ENCODE peak calls at places on chromosomes 6 and 20, in four cellular contexts. Y, T, I and B are unnamed samples.

GRCh38 chr6:143536461-143536865 is 24.9 kb upstream of the FUCA2 start:
- DNase-seq in Y (no peak), T (peak), I (peak), B (no peak)

GRCh38 chr20:57103146-57103800 is 163.2 kb downstream of the BMP7 start:
- DNase-seq in Y (no peak), T (no peak), I (no peak), B (no peak)

GRCh38 chr20:20712004-20712473 is 405 bp downstream of the RALGAPA2 start:
- DNase-seq in Y (no peak), T (no peak), I (peak), B (no peak)

GRCh38 chr6:40171343-40171742 is 237.1 kb upstream of the MOCS1 start:
- DNase-seq in Y (no peak), T (no peak), I (no peak), B (no peak)

GRCh38 chr6:161481786-161482516 is 208.1 kb upstream of the AGPAT4 start:
- DNase-seq in Y (no peak), T (no peak), I (no peak), B (no peak)

GRCh38 chr20:651713-652610 is 1.0 kb downstream of the SRXN1 start:
- DNase-seq in Y (no peak), T (no peak), I (peak), B (no peak)

GRCh38 chr6:102793752-102794151 is 1400.2 kb downstream of the GRIK2 start:
- DNase-seq in Y (no peak), T (no peak), I (no peak), B (no peak)

GRCh38 chr20:40941023-40941655 is 87.5 kb upstream of the TOP1 start:
- DNase-seq in Y (no peak), T (no peak), I (no peak), B (no peak)

GRCh38 chr20:208937-209566 is 18.0 kb upstream of the DEFB129 start:
- DNase-seq in Y (no peak), T (no peak), I (peak), B (peak)

GRCh38 chr20:7950387-7950786 is 10.1 kb upstream of the HAO1 start:
- DNase-seq in Y (no peak), T (no peak), I (no peak), B (no peak)

GRCh38 chr6:144285798-144286502 is 815 bp downstream of the UTRN start:
- DNase-seq in Y (peak), T (peak), I (peak), B (no peak)

GRCh38 chr6:3222506-3223038 is 4.9 kb downstream of the TUBB2B start:
- DNase-seq in Y (no peak), T (no peak), I (no peak), B (no peak)

GRCh38 chr6:23533954-23534725 is 591.9 kb upstream of the NRSN1 start:
- DNase-seq in Y (no peak), T (no peak), I (peak), B (no peak)

GRCh38 chr6:33208089-33208967 is at the start of gene RING1:
- DNase-seq in Y (peak), T (peak), I (peak), B (no peak)

GRCh38 chr6:16802071-16802470 is 40.8 kb upstream of the ATXN1 start:
- DNase-seq in Y (no peak), T (no peak), I (peak), B (no peak)

GRCh38 chr6:76779068-76779467 is 684.2 kb downstream of the HTR1B start:
- DNase-seq in Y (no peak), T (no peak), I (no peak), B (no peak)

GRCh38 chr20:34829191-34829590 is 3.7 kb upstream of the NCOA6 start:
- DNase-seq in Y (no peak), T (no peak), I (no peak), B (no peak)

GRCh38 chr20:4688342-4688741 is 33.4 kb upstream of the PRND start:
- DNase-seq in Y (no peak), T (no peak), I (peak), B (no peak)

GRCh38 chr6:3309391-3310050 is 50.8 kb downstream of the PSMG4 start:
- DNase-seq in Y (peak), T (no peak), I (no peak), B (no peak)

GRCh38 chr20:7291946-7292345 is 524.5 kb downstream of the BMP2 start:
- DNase-seq in Y (no peak), T (no peak), I (no peak), B (no peak)

GRCh38 chr6:5766260-5766659 is 240.5 kb downstream of the NRN1 start:
- DNase-seq in Y (no peak), T (no peak), I (peak), B (no peak)

GRCh38 chr6:72649032-72649984 is 27.4 kb downstream of the KCNQ5 start:
- DNase-seq in Y (no peak), T (no peak), I (peak), B (peak)

DNA sequence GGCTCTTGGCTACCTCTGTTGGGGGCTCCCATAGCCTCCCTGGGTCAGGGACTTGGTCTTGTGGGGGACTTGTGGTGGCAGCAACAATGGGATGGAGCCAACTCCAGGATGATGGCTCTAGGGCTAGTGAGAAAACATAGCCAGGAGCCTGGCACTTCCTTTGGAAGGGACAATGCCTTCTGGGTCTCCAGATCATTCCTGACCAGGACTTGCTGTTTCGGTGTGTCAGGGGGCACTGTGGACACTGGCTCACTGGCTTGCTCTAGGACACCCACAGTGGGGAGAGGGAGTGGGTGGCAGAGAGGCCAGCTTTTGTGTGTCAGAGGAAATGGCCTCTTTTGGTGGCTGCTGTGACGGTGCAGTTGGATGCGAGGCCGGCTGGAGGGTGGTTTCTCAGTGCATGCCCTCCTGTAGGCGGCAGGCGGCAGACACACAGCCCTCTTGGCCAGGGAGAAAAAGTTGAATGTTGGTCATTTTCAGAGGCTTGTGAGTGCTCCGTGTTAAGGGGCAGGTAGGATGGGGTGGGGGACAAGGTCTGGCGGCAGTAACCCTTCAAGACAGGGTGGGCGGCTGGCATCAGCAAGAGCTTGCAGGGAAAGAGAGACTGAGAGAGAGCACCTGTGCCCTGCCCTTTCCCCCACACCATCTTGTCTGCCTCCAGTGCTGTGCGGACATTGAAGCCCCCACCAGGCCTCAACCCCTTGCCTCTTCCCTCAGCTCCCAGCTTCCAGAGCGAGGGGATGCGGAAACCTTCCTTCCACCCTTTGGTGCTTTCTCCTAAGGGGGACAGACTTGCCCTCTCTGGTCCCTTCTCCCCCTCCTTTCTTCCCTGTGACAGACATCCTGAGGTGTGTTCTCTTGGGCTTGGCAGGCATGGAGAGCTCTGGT is 9.2 kb downstream of the VEGFA start:
- DNase-seq in Y (no peak), T (no peak), I (no peak), B (no peak)
- H3K27ac ChIP-seq in Y (no peak), T (no peak), I (no peak), B (peak)

DNA sequence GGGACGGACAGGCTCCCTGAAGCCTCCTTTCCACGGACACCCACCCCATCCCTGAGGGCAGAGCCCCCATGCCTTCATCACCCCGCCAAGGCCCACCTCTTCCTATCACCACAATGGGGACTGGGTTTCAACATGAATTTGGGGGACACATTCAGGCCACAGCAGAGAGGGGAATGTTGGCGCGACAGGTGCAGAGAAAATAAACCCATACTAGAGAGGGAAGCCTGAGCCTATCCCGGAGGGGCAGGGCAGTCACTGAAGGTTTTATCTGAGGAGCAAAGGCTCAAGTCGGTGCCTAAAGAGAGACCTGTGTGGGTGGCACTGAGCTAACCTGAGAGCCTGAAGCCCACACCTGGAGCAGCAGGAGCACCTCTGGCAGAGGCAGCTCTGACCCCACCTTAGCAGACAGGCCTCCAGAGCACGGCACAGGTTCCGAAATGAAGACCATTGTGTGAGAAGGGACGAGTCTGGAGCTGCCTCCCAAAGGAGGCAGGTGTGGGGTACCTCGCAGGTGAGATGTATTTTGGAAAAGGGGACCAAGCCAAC is 180.6 kb upstream of the PDE10A start:
- DNase-seq in Y (no peak), T (no peak), I (no peak), B (no peak)
- H3K27ac ChIP-seq in Y (no peak), T (no peak), I (no peak), B (no peak)

DNA sequence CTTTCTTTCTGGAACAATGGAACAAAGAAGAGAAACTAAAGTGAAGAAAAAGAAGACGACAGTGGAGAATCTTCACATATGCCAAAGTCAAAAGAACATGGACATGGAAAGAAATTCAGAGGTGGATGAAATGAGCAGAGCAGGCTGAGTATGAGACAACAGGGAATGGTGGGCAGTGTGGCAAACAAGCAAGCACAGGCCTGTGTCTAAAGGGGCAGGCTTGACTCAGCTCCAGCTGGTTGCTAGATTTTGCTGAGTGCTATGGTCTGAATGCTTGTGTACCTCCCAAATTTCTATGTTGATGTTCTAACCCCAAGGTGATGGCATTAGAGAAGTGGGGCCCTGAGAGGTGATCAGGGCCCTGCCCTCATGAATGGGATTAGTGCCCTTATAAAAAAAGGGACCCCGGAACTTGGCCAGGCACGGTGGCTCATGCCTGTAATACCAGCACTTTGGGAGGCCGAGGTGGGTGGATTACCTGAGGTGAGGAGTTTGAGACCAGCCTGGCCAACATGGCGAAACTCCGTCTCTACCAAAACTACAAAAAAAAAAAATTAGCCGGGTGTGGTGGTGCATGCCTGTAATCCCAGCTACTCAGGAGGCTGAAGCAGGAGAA is 49.6 kb downstream of the ZMYND8 start:
- DNase-seq in Y (peak), T (no peak), I (no peak), B (no peak)
- H3K27ac ChIP-seq in Y (peak), T (no peak), I (no peak), B (no peak)

GRCh38 chr20:49261173-49261572 is 16.7 kb downstream of the ZNFX1 start:
- DNase-seq in Y (no peak), T (no peak), I (no peak), B (no peak)
- H3K27ac ChIP-seq in Y (no peak), T (no peak), I (no peak), B (no peak)

GRCh38 chr6:84740385-84740784 is 24.0 kb downstream of the TBX18 start:
- DNase-seq in Y (no peak), T (no peak), I (no peak), B (no peak)
- H3K27ac ChIP-seq in Y (no peak), T (no peak), I (no peak), B (no peak)

GRCh38 chr20:22921595-22922421 is 113.3 kb upstream of the SSTR4 start:
- DNase-seq in Y (no peak), T (no peak), I (peak), B (no peak)
- H3K27ac ChIP-seq in Y (no peak), T (no peak), I (no peak), B (no peak)